ENCODE peak calls at places on chromosomes 2 and 18, in four cellular contexts. One of them, this sample, is unnamed.

GRCh38 chr2:98383166-98383565 is 36.9 kb downstream of the CNGA3 start:
- DNase-seq in HepG2: no peak
- DNase-seq in K562: no peak
- DNase-seq in GM12878: no peak
- DNase-seq in this sample: no peak

GRCh38 chr2:171247741-171248140 is 87.0 kb upstream of the TLK1 start:
- DNase-seq in K562: no peak
- DNase-seq in HepG2: no peak
- DNase-seq in GM12878: no peak
- DNase-seq in this sample: no peak

GRCh38 chr2:152415231-152415642 is 80.3 kb downstream of the FMNL2 start:
- DNase-seq in GM12878: no peak
- DNase-seq in HepG2: peak
- DNase-seq in K562: no peak
- DNase-seq in this sample: no peak

GRCh38 chr2:241272722-241273551 is 42.5 kb downstream of the HDLBP start:
- DNase-seq in K562: peak
- DNase-seq in GM12878: no peak
- DNase-seq in HepG2: no peak
- DNase-seq in this sample: peak

GRCh38 chr2:47501374-47502200 is 98.6 kb downstream of the MSH2 start:
- DNase-seq in K562: no peak
- DNase-seq in GM12878: no peak
- DNase-seq in HepG2: no peak
- DNase-seq in this sample: no peak

GRCh38 chr2:232386490-232386739 is 7.9 kb downstream of the ALPP start:
- DNase-seq in K562: no peak
- DNase-seq in HepG2: no peak
- DNase-seq in GM12878: no peak
- DNase-seq in this sample: peak

GRCh38 chr2:100293341-100294161 is 28.8 kb downstream of the LONRF2 start:
- DNase-seq in HepG2: no peak
- DNase-seq in K562: no peak
- DNase-seq in GM12878: no peak
- DNase-seq in this sample: no peak

GRCh38 chr18:926946-927345 is 22.3 kb downstream of the ADCYAP1 start:
- DNase-seq in GM12878: no peak
- DNase-seq in HepG2: no peak
- DNase-seq in K562: no peak
- DNase-seq in this sample: no peak

GRCh38 chr18:62499263-62499650 is 23.6 kb upstream of the ZCCHC2 start:
- DNase-seq in GM12878: no peak
- DNase-seq in HepG2: no peak
- DNase-seq in K562: no peak
- DNase-seq in this sample: no peak

GRCh38 chr2:178008636-178009289 is 63.8 kb downstream of the PDE11A start:
- DNase-seq in HepG2: no peak
- DNase-seq in GM12878: no peak
- DNase-seq in K562: no peak
- DNase-seq in this sample: no peak

GRCh38 chr2:133607679-133608078 is 39.4 kb upstream of the NCKAP5 start:
- DNase-seq in K562: no peak
- DNase-seq in GM12878: no peak
- DNase-seq in HepG2: no peak
- DNase-seq in this sample: no peak

GRCh38 chr2:165874445-165875039 is 79.0 kb downstream of the TTC21B start:
- DNase-seq in HepG2: peak
- DNase-seq in GM12878: peak
- DNase-seq in K562: peak
- DNase-seq in this sample: no peak

GRCh38 chr2:130807659-130808385 is 28.9 kb upstream of the ARHGEF4 start:
- DNase-seq in K562: no peak
- DNase-seq in HepG2: no peak
- DNase-seq in GM12878: no peak
- DNase-seq in this sample: no peak

GRCh38 chr2:226977775-226978190 is 141.9 kb downstream of the RHBDD1 start:
- DNase-seq in HepG2: no peak
- DNase-seq in GM12878: no peak
- DNase-seq in K562: peak
- DNase-seq in this sample: no peak

GRCh38 chr18:70429847-70430500 is 141.1 kb downstream of the SOCS6 start:
- DNase-seq in GM12878: no peak
- DNase-seq in K562: no peak
- DNase-seq in HepG2: no peak
- DNase-seq in this sample: no peak

GRCh38 chr2:191630313-191630712 is 47.6 kb upstream of the NABP1 start:
- DNase-seq in HepG2: no peak
- DNase-seq in K562: no peak
- DNase-seq in GM12878: no peak
- DNase-seq in this sample: no peak

GRCh38 chr2:137467246-137467862 is 496.9 kb upstream of the HNMT start:
- DNase-seq in HepG2: peak
- DNase-seq in K562: no peak
- DNase-seq in GM12878: peak
- DNase-seq in this sample: peak

GRCh38 chr18:58512161-58512581 is 116.7 kb downstream of the ALPK2 start:
- DNase-seq in HepG2: no peak
- DNase-seq in GM12878: no peak
- DNase-seq in K562: no peak
- DNase-seq in this sample: peak

GRCh38 chr2:116456429-116456828 is 1358.1 kb upstream of the DDX18 start:
- DNase-seq in HepG2: no peak
- DNase-seq in K562: no peak
- DNase-seq in GM12878: no peak
- DNase-seq in this sample: no peak

GRCh38 chr2:136492901-136493300 is 272.4 kb upstream of the THSD7B start:
- DNase-seq in HepG2: no peak
- DNase-seq in GM12878: no peak
- DNase-seq in K562: no peak
- DNase-seq in this sample: no peak

GRCh38 chr2:32572737-32573136 is 55.1 kb upstream of the TTC27 start:
- DNase-seq in K562: no peak
- DNase-seq in GM12878: no peak
- DNase-seq in HepG2: no peak
- DNase-seq in this sample: no peak

GRCh38 chr18:59605633-59606192 is 91.5 kb downstream of the CCBE1 start:
- DNase-seq in HepG2: no peak
- DNase-seq in K562: no peak
- DNase-seq in GM12878: no peak
- DNase-seq in this sample: no peak

GRCh38 chr2:127508621-127509034 is 17.7 kb downstream of the IWS1 start:
- DNase-seq in GM12878: no peak
- DNase-seq in K562: peak
- DNase-seq in HepG2: peak
- DNase-seq in this sample: no peak

GRCh38 chr2:24489942-24490673 is 946 bp upstream of the NCOA1 start:
- DNase-seq in HepG2: peak
- DNase-seq in K562: no peak
- DNase-seq in GM12878: no peak
- DNase-seq in this sample: no peak

GRCh38 chr2:173249661-173250641 is 104.7 kb upstream of the CDCA7 start:
- DNase-seq in K562: no peak
- DNase-seq in HepG2: no peak
- DNase-seq in GM12878: no peak
- DNase-seq in this sample: no peak

DNA sequence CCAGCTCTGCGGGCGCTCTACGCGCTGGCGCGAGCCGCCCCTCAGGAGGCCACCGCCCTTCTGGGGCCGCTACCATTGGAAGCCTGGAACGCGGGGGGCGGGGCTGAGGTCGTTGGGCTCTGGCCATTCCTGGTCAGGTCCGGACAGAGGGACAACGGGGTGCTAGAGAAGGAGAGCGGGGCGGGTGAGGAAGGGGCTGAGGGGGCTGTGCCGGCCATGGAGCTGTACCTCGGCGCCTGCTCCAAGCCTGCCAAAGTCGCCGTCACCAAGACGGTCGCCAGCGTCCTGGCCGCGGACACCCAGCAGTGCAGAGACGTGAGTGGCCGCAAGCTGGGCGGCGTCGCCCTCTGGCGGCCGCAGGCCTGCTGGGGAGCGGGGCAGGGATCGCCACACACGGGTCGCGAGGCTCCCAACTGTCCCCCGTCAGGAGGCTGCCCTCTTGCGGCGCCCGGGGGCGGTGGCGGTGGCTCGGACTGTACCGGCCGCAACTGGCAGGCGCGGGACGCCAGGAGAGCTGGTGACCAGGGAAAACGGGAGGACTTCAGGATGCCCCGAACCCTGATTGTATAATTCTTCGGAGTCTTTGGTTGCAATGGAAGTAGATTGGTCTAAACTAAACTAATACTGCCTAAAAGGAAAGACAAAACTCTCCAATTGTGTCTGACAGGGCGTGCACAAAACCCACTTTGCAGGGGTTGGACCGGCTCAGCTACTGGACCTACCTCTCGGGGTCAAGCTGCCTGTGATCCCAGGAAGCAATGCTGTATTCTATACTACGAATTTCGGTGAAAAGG is at the start of gene FSIP2:
- DNase-seq in K562: peak
- DNase-seq in HepG2: peak
- DNase-seq in GM12878: no peak
- DNase-seq in this sample: peak
- TF ChIP-seq ETV6 in K562: no peak
- TF ChIP-seq ETV6 in HepG2: no peak
- TF ChIP-seq ETV6 in GM12878: no peak
- TF ChIP-seq ETV6 in this sample: peak

GRCh38 chr18:74063023-74063422 is 84.6 kb downstream of the FBXO15 start:
- DNase-seq in K562: peak
- DNase-seq in GM12878: no peak
- DNase-seq in HepG2: no peak
- DNase-seq in this sample: no peak
- TF ChIP-seq CTCF in K562: peak
- TF ChIP-seq CTCF in GM12878: no peak
- TF ChIP-seq CTCF in HepG2: no peak
- TF ChIP-seq CTCF in this sample: no peak

GRCh38 chr2:67515021-67515420 is 117.9 kb downstream of the ETAA1 start:
- DNase-seq in HepG2: no peak
- DNase-seq in GM12878: no peak
- DNase-seq in K562: no peak
- DNase-seq in this sample: no peak
- TF ChIP-seq ATF2 in HepG2: no peak
- TF ChIP-seq ATF2 in GM12878: no peak
- TF ChIP-seq ATF2 in K562: no peak
- TF ChIP-seq ATF2 in this sample: no peak

GRCh38 chr2:120632796-120633646 is 102.6 kb upstream of the GLI2 start:
- DNase-seq in K562: no peak
- DNase-seq in HepG2: peak
- DNase-seq in GM12878: no peak
- DNase-seq in this sample: no peak
- TF ChIP-seq ETV6 in K562: no peak
- TF ChIP-seq ETV6 in HepG2: no peak
- TF ChIP-seq ETV6 in GM12878: no peak
- TF ChIP-seq ETV6 in this sample: no peak

GRCh38 chr2:162091325-162092007 is 17.5 kb upstream of the DPP4 start:
- DNase-seq in GM12878: no peak
- DNase-seq in K562: no peak
- DNase-seq in HepG2: peak
- DNase-seq in this sample: peak
- TF ChIP-seq CTCF in GM12878: peak
- TF ChIP-seq CTCF in K562: no peak
- TF ChIP-seq CTCF in HepG2: peak
- TF ChIP-seq CTCF in this sample: no peak

DNA sequence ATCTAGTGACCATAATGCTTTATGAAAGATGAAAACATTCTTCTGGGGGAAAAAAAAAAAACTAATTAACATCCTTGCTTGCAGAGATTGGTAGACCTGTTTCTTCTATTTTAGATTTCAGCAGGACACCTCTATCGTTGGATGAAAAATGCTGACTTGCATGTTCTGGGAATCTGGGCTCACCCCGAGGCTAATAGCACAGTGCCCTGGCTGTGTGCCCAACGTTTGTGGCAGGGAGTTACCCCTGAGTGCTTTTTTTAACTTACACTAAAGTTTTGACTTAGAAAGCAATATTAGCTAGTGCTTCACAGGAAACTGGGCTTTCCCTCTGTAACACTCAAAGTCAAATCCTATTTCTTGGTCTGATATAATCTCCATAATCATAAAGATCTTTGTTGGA is 233.2 kb downstream of the SLC8A1 start:
- DNase-seq in K562: no peak
- DNase-seq in GM12878: no peak
- DNase-seq in HepG2: no peak
- DNase-seq in this sample: no peak
- TF ChIP-seq ATF2 in K562: no peak
- TF ChIP-seq ATF2 in GM12878: no peak
- TF ChIP-seq ATF2 in HepG2: no peak
- TF ChIP-seq ATF2 in this sample: no peak

DNA sequence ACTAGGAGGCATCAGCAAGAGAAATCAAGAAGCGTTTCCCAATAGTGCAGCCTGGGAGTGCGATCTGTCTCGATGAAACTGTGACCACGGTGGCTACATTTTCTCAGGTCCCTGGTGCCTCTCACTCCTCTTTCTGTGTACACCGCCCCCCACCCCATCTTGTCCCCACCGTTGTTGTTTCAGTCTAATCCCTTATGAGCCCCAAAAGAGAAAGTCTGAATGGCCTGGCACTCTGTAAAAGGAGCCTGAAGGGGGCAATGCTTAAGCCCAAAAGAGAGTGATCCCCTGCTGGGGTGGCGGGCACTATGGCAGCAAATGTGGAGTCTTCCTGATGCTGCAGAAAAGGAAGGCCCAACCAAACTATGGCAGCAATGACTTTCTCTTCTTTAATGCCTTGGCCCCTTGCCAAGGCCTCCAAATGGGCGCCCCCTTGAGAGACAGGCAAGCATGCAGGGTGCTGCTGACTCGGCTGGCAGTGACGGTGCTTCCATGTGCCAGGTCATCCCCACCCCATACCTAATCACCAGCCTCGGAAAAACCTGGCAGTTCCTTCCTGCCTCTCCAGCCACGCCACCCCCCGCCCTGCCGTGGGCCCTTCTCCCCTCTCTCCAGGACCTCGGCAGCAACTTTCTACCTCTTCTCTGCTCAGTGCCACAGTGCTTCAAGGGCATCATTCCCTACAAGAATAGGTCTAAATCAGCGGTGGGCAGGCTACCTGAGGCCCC is 123.0 kb downstream of the CYP26B1 start:
- DNase-seq in K562: no peak
- DNase-seq in HepG2: no peak
- DNase-seq in GM12878: no peak
- DNase-seq in this sample: no peak
- TF ChIP-seq ETV6 in K562: no peak
- TF ChIP-seq ETV6 in HepG2: no peak
- TF ChIP-seq ETV6 in GM12878: no peak
- TF ChIP-seq ETV6 in this sample: no peak